ENCODE peak calls at places on chromosomes 7 and 10, in seven cellular contexts. E is K562, F is HepG2, J is H1, S is HCT116, L is GM12878, Z is SK-N-SH. I is an unnamed sample.

GRCh38 chr7:101486764-101487458 is 124.2 kb downstream of the COL26A1 start:
- DNase-seq in E (no peak), F (no peak), J (no peak), S (no peak), L (no peak), Z (peak), I (no peak)

GRCh38 chr10:5975641-5976473 is 1.5 kb downstream of the IL15RA start:
- DNase-seq in E (no peak), F (no peak), J (no peak), S (no peak), L (peak), Z (no peak), I (no peak)

GRCh38 chr7:124909808-124910207 is 19.8 kb downstream of the POT1 start:
- DNase-seq in E (no peak), F (no peak), J (no peak), S (no peak), L (no peak), Z (no peak), I (no peak)

GRCh38 chr10:104077282-104078151 is 8.2 kb downstream of the COL17A1 start:
- DNase-seq in E (no peak), F (no peak), J (no peak), S (no peak), L (no peak), Z (no peak), I (no peak)

GRCh38 chr7:52006674-52007073 is 690.1 kb upstream of the COBL start:
- DNase-seq in E (no peak), F (peak), J (no peak), S (no peak), L (no peak), Z (no peak), I (no peak)

GRCh38 chr7:75042299-75042698 is 31.3 kb downstream of the RCC1L start:
- DNase-seq in E (no peak), F (no peak), J (no peak), S (no peak), L (no peak), Z (no peak), I (no peak)

GRCh38 chr10:6400331-6400730 is 179.7 kb downstream of the PRKCQ start:
- DNase-seq in E (no peak), F (no peak), J (no peak), S (no peak), L (no peak), Z (no peak), I (peak)

GRCh38 chr7:42023216-42023724 is 213.7 kb downstream of the GLI3 start:
- DNase-seq in E (no peak), F (no peak), J (no peak), S (no peak), L (no peak), Z (no peak), I (no peak)

GRCh38 chr10:127372361-127372760 is 176.0 kb upstream of the INSYN2A start:
- DNase-seq in E (no peak), F (no peak), J (no peak), S (no peak), L (no peak), Z (no peak), I (no peak)

GRCh38 chr10:27621441-27621840 is 117.3 kb downstream of the RAB18 start:
- DNase-seq in E (no peak), F (no peak), J (no peak), S (no peak), L (no peak), Z (no peak), I (no peak)

GRCh38 chr10:30751678-30752331 is 122.3 kb upstream of the LYZL2 start:
- DNase-seq in E (peak), F (no peak), J (peak), S (peak), L (peak), Z (peak), I (no peak)

GRCh38 chr7:66896441-66896840 is 24.6 kb upstream of the TMEM248 start:
- DNase-seq in E (no peak), F (no peak), J (no peak), S (no peak), L (no peak), Z (no peak), I (no peak)

GRCh38 chr10:83023647-83024046 is 1115.7 kb upstream of the GHITM start:
- DNase-seq in E (no peak), F (no peak), J (no peak), S (no peak), L (no peak), Z (no peak), I (no peak)

GRCh38 chr10:46549171-46550075 is 7.0 kb downstream of the GPRIN2 start:
- DNase-seq in E (no peak), F (no peak), J (no peak), S (no peak), L (no peak), Z (peak), I (no peak)

GRCh38 chr7:20786779-20787651 is at the start of gene SP8:
- DNase-seq in E (peak), F (peak), J (no peak), S (no peak), L (no peak), Z (peak), I (no peak)

GRCh38 chr10:83433705-83434104 is 705.6 kb upstream of the GHITM start:
- DNase-seq in E (no peak), F (no peak), J (no peak), S (no peak), L (no peak), Z (no peak), I (no peak)

GRCh38 chr10:29712108-29712507 is 77.3 kb upstream of the SVIL start:
- DNase-seq in E (no peak), F (peak), J (no peak), S (no peak), L (no peak), Z (no peak), I (no peak)

GRCh38 chr7:29229946-29230345 is 35.4 kb downstream of the CHN2 start:
- DNase-seq in E (no peak), F (no peak), J (no peak), S (no peak), L (no peak), Z (no peak), I (no peak)

GRCh38 chr7:5363729-5364128 is 59.9 kb downstream of the TNRC18 start:
- DNase-seq in E (no peak), F (no peak), J (no peak), S (no peak), L (no peak), Z (no peak), I (no peak)

GRCh38 chr7:19378340-19378704 is 233.1 kb upstream of the FERD3L start:
- DNase-seq in E (no peak), F (no peak), J (no peak), S (no peak), L (no peak), Z (no peak), I (no peak)

GRCh38 chr7:31488562-31489203 is 25.2 kb upstream of the ITPRID1 start:
- DNase-seq in E (peak), F (peak), J (peak), S (peak), L (peak), Z (peak), I (peak)

GRCh38 chr10:95697429-95697828 is 3.7 kb upstream of the TCTN3 start:
- DNase-seq in E (no peak), F (no peak), J (no peak), S (no peak), L (peak), Z (no peak), I (no peak)

GRCh38 chr7:105173586-105173985 is 159.6 kb downstream of the KMT2E start:
- DNase-seq in E (no peak), F (no peak), J (no peak), S (no peak), L (no peak), Z (no peak), I (no peak)

GRCh38 chr7:105759670-105760548 is 116.5 kb downstream of the ATXN7L1 start:
- DNase-seq in E (peak), F (peak), J (no peak), S (peak), L (no peak), Z (peak), I (peak)

GRCh38 chr7:151745090-151745638 is 131.8 kb downstream of the PRKAG2 start:
- DNase-seq in E (peak), F (peak), J (no peak), S (peak), L (no peak), Z (no peak), I (peak)

GRCh38 chr10:46556515-46557318 is at the start of gene GPRIN2:
- DNase-seq in E (no peak), F (no peak), J (peak), S (no peak), L (no peak), Z (peak), I (no peak)

GRCh38 chr10:43396061-43396927 is 12.7 kb downstream of the HNRNPF start:
- DNase-seq in E (peak), F (peak), J (no peak), S (no peak), L (no peak), Z (peak), I (peak)

GRCh38 chr7:2807846-2808772 is 36.0 kb downstream of the GNA12 start:
- DNase-seq in E (no peak), F (no peak), J (no peak), S (no peak), L (no peak), Z (no peak), I (no peak)

GRCh38 chr7:100682228-100682741 is 8.7 kb downstream of the GNB2 start:
- DNase-seq in E (peak), F (no peak), J (no peak), S (no peak), L (no peak), Z (peak), I (no peak)

GRCh38 chr10:89901895-89902294 is 200.5 kb downstream of the KIF20B start:
- DNase-seq in E (no peak), F (no peak), J (no peak), S (no peak), L (no peak), Z (no peak), I (no peak)

GRCh38 chr7:120856621-120857352 is 1.2 kb downstream of the TSPAN12 start:
- DNase-seq in E (peak), F (peak), J (no peak), S (peak), L (peak), Z (peak), I (no peak)

GRCh38 chr7:70215491-70215890 is 617.2 kb downstream of the AUTS2 start:
- DNase-seq in E (no peak), F (no peak), J (no peak), S (no peak), L (no peak), Z (no peak), I (no peak)

GRCh38 chr10:89207801-89208551 is 859 bp upstream of the CH25H start:
- DNase-seq in E (no peak), F (no peak), J (no peak), S (no peak), L (no peak), Z (peak), I (no peak)

GRCh38 chr7:158885624-158886023 is 29.3 kb downstream of the DYNC2I1 start:
- DNase-seq in E (no peak), F (peak), J (no peak), S (no peak), L (no peak), Z (peak), I (no peak)

GRCh38 chr7:4724648-4725013 is 42.5 kb downstream of the FOXK1 start:
- DNase-seq in E (no peak), F (peak), J (no peak), S (no peak), L (no peak), Z (peak), I (peak)

GRCh38 chr10:50635286-50635685 is 11.5 kb upstream of the SGMS1 start:
- DNase-seq in E (no peak), F (no peak), J (no peak), S (no peak), L (no peak), Z (no peak), I (no peak)

GRCh38 chr7:114085592-114086490 is 167.0 kb upstream of the PPP1R3A start:
- DNase-seq in E (no peak), F (no peak), J (peak), S (peak), L (no peak), Z (peak), I (peak)

GRCh38 chr7:25031432-25031831 is 51.5 kb upstream of the OSBPL3 start:
- DNase-seq in E (no peak), F (peak), J (no peak), S (no peak), L (no peak), Z (no peak), I (no peak)

GRCh38 chr10:62687230-62687748 is 117.2 kb upstream of the ADO start:
- DNase-seq in E (no peak), F (no peak), J (no peak), S (no peak), L (no peak), Z (no peak), I (no peak)

GRCh38 chr10:16698457-16698856 is 118.8 kb downstream of the RSU1 start:
- DNase-seq in E (no peak), F (no peak), J (no peak), S (no peak), L (no peak), Z (no peak), I (no peak)
- TF ChIP-seq JUND in E (no peak), F (no peak), J (no peak), S (no peak), L (no peak), Z (no peak), I (no peak)

GRCh38 chr10:15169555-15170407 is 1.3 kb upstream of the NMT2 start:
- DNase-seq in E (no peak), F (peak), J (no peak), S (no peak), L (no peak), Z (no peak), I (no peak)
- TF ChIP-seq JUND in E (no peak), F (no peak), J (no peak), S (no peak), L (no peak), Z (no peak), I (no peak)

GRCh38 chr7:130894146-130895005 is 160.4 kb upstream of the KLF14 start:
- DNase-seq in E (peak), F (peak), J (no peak), S (peak), L (no peak), Z (no peak), I (no peak)
- TF ChIP-seq JUND in E (no peak), F (peak), J (peak), S (no peak), L (no peak), Z (peak), I (no peak)

DNA sequence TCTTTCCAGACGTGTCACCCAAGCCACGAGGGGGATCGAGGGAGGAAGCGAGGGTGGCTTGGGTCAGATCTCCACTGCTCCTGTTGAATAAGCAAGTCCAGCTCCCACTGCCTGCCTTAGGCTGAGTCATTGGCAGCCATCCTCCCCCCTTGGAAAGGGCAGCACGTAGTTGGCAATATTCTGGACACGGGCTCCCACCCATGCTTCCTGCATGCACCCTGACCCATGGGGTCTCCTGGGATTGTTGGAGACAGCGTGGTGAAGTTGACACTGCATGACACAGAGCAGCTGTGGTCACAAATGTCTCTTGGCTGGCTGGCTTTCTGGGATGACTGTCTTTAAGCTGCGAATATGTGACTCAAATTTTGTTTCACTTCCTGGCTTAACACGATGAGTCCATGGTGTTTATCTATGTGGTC is 11.2 kb downstream of the BTBD16 start:
- DNase-seq in E (no peak), F (no peak), J (no peak), S (no peak), L (no peak), Z (no peak), I (no peak)
- TF ChIP-seq JUND in E (no peak), F (no peak), J (no peak), S (no peak), L (no peak), Z (no peak), I (no peak)

GRCh38 chr10:18582803-18583202 is 68.6 kb downstream of the NSUN6 start:
- DNase-seq in E (no peak), F (no peak), J (no peak), S (no peak), L (no peak), Z (no peak), I (no peak)
- TF ChIP-seq JUND in E (no peak), F (no peak), J (no peak), S (no peak), L (no peak), Z (no peak), I (no peak)

GRCh38 chr10:102894491-102895213 is 23.4 kb upstream of the CNNM2 start:
- DNase-seq in E (no peak), F (no peak), J (no peak), S (no peak), L (no peak), Z (no peak), I (no peak)
- TF ChIP-seq JUND in E (no peak), F (no peak), J (no peak), S (no peak), L (no peak), Z (no peak), I (no peak)

DNA sequence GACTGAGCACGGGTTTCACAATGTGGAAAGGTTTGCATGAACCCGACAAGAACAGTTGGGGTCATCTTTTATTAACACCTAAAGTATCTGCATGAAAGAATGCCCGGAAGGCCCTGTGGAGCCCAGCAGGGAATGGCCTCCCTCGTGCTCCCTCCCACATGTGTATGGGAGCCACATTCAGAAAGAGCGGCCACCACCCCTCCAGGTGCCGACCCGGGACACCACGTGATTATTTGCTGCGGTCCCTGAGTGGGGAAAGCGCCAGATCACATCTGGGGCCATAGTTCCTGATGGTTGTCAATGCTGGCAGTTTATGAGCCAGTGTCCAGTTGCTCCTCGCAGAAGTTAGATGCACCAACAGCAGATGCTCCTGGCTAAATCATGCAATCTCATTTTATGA is 571.4 kb downstream of the TCERG1L start:
- DNase-seq in E (no peak), F (no peak), J (no peak), S (no peak), L (no peak), Z (no peak), I (no peak)
- TF ChIP-seq JUND in E (no peak), F (no peak), J (no peak), S (no peak), L (no peak), Z (no peak), I (no peak)

GRCh38 chr7:1100386-1100785 is 12.5 kb downstream of the GPER1 start:
- DNase-seq in E (no peak), F (no peak), J (no peak), S (no peak), L (no peak), Z (no peak), I (no peak)

GRCh38 chr7:1099154-1099542 is 11.2 kb downstream of the GPER1 start:
- DNase-seq in E (no peak), F (no peak), J (no peak), S (no peak), L (no peak), Z (no peak), I (no peak)

GRCh38 chr7:1100886-1101579 is 13.1 kb downstream of the GPER1 start:
- DNase-seq in E (no peak), F (no peak), J (no peak), S (no peak), L (no peak), Z (no peak), I (no peak)

GRCh38 chr7:1098243-1099153 is 10.6 kb downstream of the GPER1 start:
- DNase-seq in E (no peak), F (no peak), J (no peak), S (no peak), L (no peak), Z (no peak), I (no peak)

GRCh38 chr7:1099637-1100036 is 11.7 kb downstream of the GPER1 start:
- DNase-seq in E (no peak), F (no peak), J (no peak), S (no peak), L (no peak), Z (no peak), I (no peak)
- TF ChIP-seq JUND in E (no peak), F (no peak), J (no peak), S (no peak), L (no peak), Z (no peak), I (no peak)

GRCh38 chr10:118594392-118595063 is 920 bp downstream of the PRLHR start:
- DNase-seq in E (peak), F (no peak), J (peak), S (no peak), L (no peak), Z (peak), I (peak)
- TF ChIP-seq JUND in E (no peak), F (no peak), J (peak), S (no peak), L (no peak), Z (no peak), I (no peak)

GRCh38 chr7:110156511-110156910 is 934.4 kb upstream of the LRRN3 start:
- DNase-seq in E (no peak), F (no peak), J (no peak), S (no peak), L (no peak), Z (no peak), I (no peak)
- TF ChIP-seq JUND in E (no peak), F (no peak), J (no peak), S (no peak), L (no peak), Z (no peak), I (no peak)

I was measured in T47D.